ENCODE peak calls at places on chromosomes 7 and 10, in seven cellular contexts. H is body of pancreas; P is effector memory CD4-positive, alpha-beta T cell; S is GM12878; M is CD8-positive, alpha-beta memory T cell; V is lower leg skin; K is lower lobe of right lung. N is an unnamed sample.

GRCh38 chr7:101171442-101171837 is 6.1 kb upstream of the VGF start:
- DNase-seq in S (no peak), K (no peak), H (no peak), V (no peak), P (no peak), M (no peak), N (no peak)

GRCh38 chr10:6128591-6129383 is 40.0 kb downstream of the RBM17 start:
- DNase-seq in S (no peak), P (no peak), V (peak), K (no peak), H (no peak), M (no peak), N (peak)

GRCh38 chr10:16685551-16685950 is 131.7 kb downstream of the RSU1 start:
- DNase-seq in H (no peak), S (no peak), V (no peak), M (no peak), K (no peak), P (no peak), N (no peak)

GRCh38 chr7:48078470-48078869 is 10.6 kb upstream of the UPP1 start:
- DNase-seq in K (no peak), H (no peak), M (no peak), S (no peak), P (no peak), V (no peak), N (no peak)

GRCh38 chr7:44150466-44150832 is 9.3 kb upstream of the MYL7 start:
- DNase-seq in K (no peak), S (peak), M (no peak), P (no peak), V (peak), H (no peak), N (no peak)

GRCh38 chr10:29370092-29370611 is 81.3 kb downstream of the LYZL1 start:
- DNase-seq in V (peak), K (no peak), P (no peak), M (no peak), H (no peak), S (no peak), N (no peak)

GRCh38 chr10:123786896-123787295 is 104.7 kb downstream of the CPXM2 start:
- DNase-seq in H (no peak), V (no peak), P (no peak), M (no peak), S (no peak), K (no peak), N (no peak)

GRCh38 chr10:29316308-29317026 is 27.6 kb downstream of the LYZL1 start:
- DNase-seq in V (no peak), H (no peak), P (no peak), S (no peak), M (no peak), K (no peak), N (no peak)

GRCh38 chr10:14192746-14193145 is 138.0 kb downstream of the FRMD4A start:
- DNase-seq in V (no peak), M (no peak), S (no peak), H (no peak), P (no peak), K (no peak), N (no peak)

GRCh38 chr10:28343987-28344895 is 41.4 kb upstream of the MPP7 start:
- DNase-seq in M (no peak), V (no peak), P (no peak), S (no peak), H (no peak), K (no peak), N (no peak)

GRCh38 chr7:115116773-115117715 is 195.2 kb downstream of the MDFIC start:
- DNase-seq in V (no peak), M (no peak), H (no peak), P (no peak), K (no peak), S (no peak), N (no peak)

GRCh38 chr10:76350583-76350982 is 919.2 kb downstream of the LRMDA start:
- DNase-seq in K (no peak), V (no peak), P (no peak), M (no peak), S (no peak), H (no peak), N (no peak)

GRCh38 chr10:76150886-76151288 is 719.5 kb downstream of the LRMDA start:
- DNase-seq in K (no peak), H (peak), S (no peak), P (no peak), V (no peak), M (no peak), N (no peak)

GRCh38 chr7:152894295-152895170 is 135.0 kb downstream of the ACTR3B start:
- DNase-seq in H (no peak), P (no peak), K (no peak), S (no peak), V (peak), M (no peak), N (peak)

GRCh38 chr7:155589001-155589980 is 42.9 kb upstream of the CNPY1 start:
- DNase-seq in K (no peak), M (no peak), S (no peak), V (peak), P (no peak), H (no peak), N (no peak)

GRCh38 chr7:10677211-10677610 is 296.5 kb upstream of the PHF14 start:
- DNase-seq in S (no peak), P (no peak), M (no peak), V (no peak), H (no peak), K (no peak), N (no peak)

GRCh38 chr10:52313350-52314006 is 603 bp upstream of the DKK1 start:
- DNase-seq in K (no peak), V (no peak), P (no peak), H (no peak), M (no peak), S (no peak), N (no peak)
- H3K4me3 ChIP-seq in K (peak), V (peak), P (no peak), H (peak), M (no peak), S (no peak), N (peak)

GRCh38 chr7:2654059-2654458 is 22.3 kb downstream of the TTYH3 start:
- DNase-seq in H (no peak), S (no peak), M (no peak), K (no peak), P (no peak), V (no peak), N (no peak)
- H3K4me3 ChIP-seq in H (no peak), S (no peak), M (no peak), K (no peak), P (no peak), V (no peak), N (no peak)

GRCh38 chr7:40763319-40764287 is 628.8 kb downstream of the SUGCT start:
- DNase-seq in V (no peak), K (no peak), S (no peak), P (no peak), M (no peak), H (no peak), N (no peak)
- H3K4me3 ChIP-seq in V (no peak), K (no peak), S (no peak), P (no peak), M (no peak), H (no peak), N (no peak)

GRCh38 chr7:64494912-64495461 is 67.9 kb downstream of the ZNF680 start:
- DNase-seq in V (no peak), P (no peak), M (no peak), H (no peak), S (no peak), K (no peak), N (no peak)
- H3K4me3 ChIP-seq in V (no peak), P (no peak), M (no peak), H (no peak), S (no peak), K (peak), N (no peak)

GRCh38 chr10:73591578-73591902 is 398 bp upstream of the USP54 start:
- DNase-seq in K (no peak), M (no peak), S (no peak), P (no peak), H (no peak), V (no peak), N (no peak)
- H3K4me3 ChIP-seq in K (peak), M (peak), S (no peak), P (peak), H (no peak), V (no peak), N (peak)

DNA sequence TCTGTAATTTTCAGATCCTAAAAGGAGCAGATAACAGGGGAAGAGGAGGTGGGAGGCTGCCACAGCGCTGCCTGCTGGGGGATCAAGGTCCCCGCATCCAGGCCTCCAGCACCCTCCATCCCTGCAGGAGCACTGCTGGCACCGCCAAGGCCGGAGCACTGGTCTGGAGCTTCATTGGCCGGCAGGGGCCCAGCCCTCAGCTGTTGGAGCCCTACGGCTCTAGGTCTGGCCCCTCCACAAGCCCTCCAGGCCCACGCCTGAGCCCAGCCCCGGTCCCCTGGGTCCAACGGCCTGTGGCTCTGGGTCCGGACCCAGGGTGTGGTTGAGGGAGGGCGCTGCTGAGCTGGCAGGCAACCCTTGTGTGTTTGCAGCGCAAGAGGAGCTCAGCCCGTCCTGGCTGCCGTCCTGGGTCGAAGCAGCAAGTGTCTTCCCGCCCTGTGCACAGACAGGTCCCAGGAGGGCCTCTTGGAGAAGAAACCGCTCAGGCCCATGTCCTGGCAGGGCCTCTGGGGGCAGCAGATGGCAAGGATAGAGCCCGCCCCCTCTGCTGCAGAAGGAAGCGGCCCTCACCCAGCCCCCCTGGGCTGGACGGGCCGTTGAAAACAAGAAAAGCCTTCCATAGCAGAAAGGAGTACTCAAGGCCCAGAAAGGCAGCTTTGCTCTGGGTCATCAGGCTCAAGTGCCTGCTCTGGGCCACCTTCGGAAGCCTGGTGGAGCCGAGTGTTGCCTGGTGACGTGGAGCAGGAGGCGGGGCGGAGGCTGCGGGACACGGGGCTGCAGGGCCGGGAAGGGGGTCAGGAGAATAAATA is 54.3 kb upstream of the TNRC18 start:
- DNase-seq in V (no peak), S (no peak), M (no peak), H (no peak), K (peak), P (no peak), N (no peak)
- H3K4me3 ChIP-seq in V (no peak), S (no peak), M (no peak), H (no peak), K (peak), P (no peak), N (no peak)

GRCh38 chr10:128180843-128181242 is 54.6 kb upstream of the MKI67 start:
- DNase-seq in H (no peak), K (no peak), S (no peak), P (peak), M (peak), V (peak), N (no peak)
- H3K4me3 ChIP-seq in H (no peak), K (no peak), S (no peak), P (no peak), M (peak), V (no peak), N (no peak)

GRCh38 chr7:25792586-25792985 is 359.4 kb upstream of the NFE2L3 start:
- DNase-seq in P (no peak), M (no peak), H (no peak), V (no peak), K (no peak), S (no peak), N (no peak)
- H3K4me3 ChIP-seq in P (no peak), M (no peak), H (no peak), V (no peak), K (no peak), S (no peak), N (no peak)

N was measured in aorta.